ENCODE peak calls at places on chromosomes 12 and 14, in seven cellular contexts. U, S, K, X, L, H and O are unnamed samples.

GRCh38 chr12:130689408-130690405 is 26.4 kb downstream of the RIMBP2 start:
- DNase-seq in K (no peak), U (no peak), X (no peak), S (no peak), H (no peak), L (no peak), O (no peak)

GRCh38 chr14:60093606-60094005 is 1.9 kb downstream of the PCNX4 start:
- DNase-seq in X (no peak), K (no peak), U (no peak), H (no peak), S (no peak), L (no peak), O (no peak)

GRCh38 chr14:103697196-103697595 is 18.1 kb downstream of the XRCC3 start:
- DNase-seq in L (no peak), S (no peak), K (no peak), H (no peak), U (no peak), X (no peak), O (no peak)

GRCh38 chr12:39395866-39396265 is 47.1 kb downstream of the KIF21A start:
- DNase-seq in H (peak; percentile 39), K (no peak), X (no peak), L (no peak), U (no peak), S (no peak), O (no peak)

GRCh38 chr12:15627995-15628945 is 160.9 kb downstream of the EPS8 start:
- DNase-seq in H (no peak), X (no peak), K (no peak), L (no peak), U (no peak), S (peak; percentile 41), O (no peak)

GRCh38 chr14:103001651-103002396 is 55.5 kb downstream of the CDC42BPB start:
- DNase-seq in X (no peak), U (no peak), L (no peak), S (no peak), H (no peak), K (no peak), O (no peak)

GRCh38 chr14:66345986-66346385 is 140.2 kb upstream of the CCDC196 start:
- DNase-seq in H (no peak), S (no peak), X (no peak), L (no peak), U (no peak), K (no peak), O (no peak)

GRCh38 chr12:24860546-24860945 is 88.4 kb downstream of the BCAT1 start:
- DNase-seq in H (no peak), L (no peak), X (no peak), U (no peak), S (no peak), K (no peak), O (no peak)